ENCODE peak calls at places on chromosomes 2 and 18, in ten cellular contexts. A is cardiac fibroblast; F is heart right ventricle; R is hepatocyte; U is left lung; Y is adrenal gland; D is AG09309; J is effector memory CD4-positive, alpha-beta T cell; H is ovary; W is lower leg skin. Q is an unnamed sample.

GRCh38 chr2:214543386-214543955 is 132.6 kb downstream of the VWC2L start:
- DNase-seq in A (no peak), F (no peak), R (no peak), U (no peak), Y (no peak), D (no peak), J (no peak), H (no peak), W (no peak), Q (no peak)

GRCh38 chr2:102505290-102505689 is 32.3 kb downstream of the SLC9A4 start:
- DNase-seq in A (no peak), F (no peak), R (peak), U (no peak), Y (peak), D (no peak), J (no peak), H (no peak), W (peak), Q (peak)

GRCh38 chr2:113167115-113167932 is 6.4 kb upstream of the PSD4 start:
- DNase-seq in A (no peak), F (no peak), R (peak), U (peak), Y (peak), D (no peak), J (no peak), H (no peak), W (peak), Q (peak)

GRCh38 chr2:36246320-36246990 is 109.1 kb upstream of the CRIM1 start:
- DNase-seq in A (no peak), F (no peak), R (no peak), U (no peak), Y (no peak), D (no peak), J (no peak), H (no peak), W (no peak), Q (no peak)

GRCh38 chr2:122481717-122482116 is 726.3 kb downstream of the TSN start:
- DNase-seq in A (peak), F (no peak), R (no peak), U (no peak), Y (no peak), D (no peak), J (no peak), H (no peak), W (no peak), Q (no peak)

GRCh38 chr2:176479961-176480360 is 210.7 kb downstream of the MTX2 start:
- DNase-seq in A (no peak), F (no peak), R (no peak), U (no peak), Y (no peak), D (no peak), J (no peak), H (no peak), W (no peak), Q (no peak)

GRCh38 chr18:79943608-79944125 is 7.8 kb downstream of the SLC66A2 start:
- DNase-seq in A (no peak), F (no peak), R (no peak), U (no peak), Y (peak), D (no peak), J (no peak), H (no peak), W (peak), Q (no peak)

GRCh38 chr2:127660291-127660578 is 14.3 kb downstream of the GPR17 start:
- DNase-seq in A (no peak), F (no peak), R (no peak), U (no peak), Y (no peak), D (no peak), J (no peak), H (no peak), W (no peak), Q (no peak)

GRCh38 chr2:43224571-43225092 is 1.8 kb downstream of the ZFP36L2 start:
- DNase-seq in A (peak), F (no peak), R (peak), U (no peak), Y (no peak), D (no peak), J (peak), H (peak), W (peak), Q (no peak)

GRCh38 chr2:222000326-222000725 is 298.5 kb downstream of the PAX3 start:
- DNase-seq in A (peak), F (no peak), R (no peak), U (no peak), Y (no peak), D (no peak), J (no peak), H (no peak), W (no peak), Q (no peak)

GRCh38 chr2:26978061-26978596 is 7.7 kb downstream of the MAPRE3 start:
- DNase-seq in A (no peak), F (no peak), R (peak), U (peak), Y (peak), D (no peak), J (no peak), H (no peak), W (peak), Q (peak)

GRCh38 chr18:49189772-49190171 is 239.0 kb upstream of the SMAD7 start:
- DNase-seq in A (peak), F (no peak), R (no peak), U (no peak), Y (no peak), D (no peak), J (no peak), H (no peak), W (no peak), Q (no peak)

GRCh38 chr18:26436176-26437031 is 111.9 kb downstream of the KCTD1 start:
- DNase-seq in A (peak), F (no peak), R (peak), U (no peak), Y (no peak), D (peak), J (no peak), H (no peak), W (no peak), Q (no peak)

GRCh38 chr2:3650140-3650944 is 7.7 kb upstream of the ALLC start:
- DNase-seq in A (no peak), F (no peak), R (no peak), U (no peak), Y (no peak), D (no peak), J (no peak), H (no peak), W (no peak), Q (no peak)

GRCh38 chr2:174610243-174610995 is 12.8 kb upstream of the WIPF1 start:
- DNase-seq in A (no peak), F (no peak), R (no peak), U (no peak), Y (no peak), D (no peak), J (no peak), H (no peak), W (no peak), Q (no peak)

GRCh38 chr18:34342960-34343359 is 118.2 kb upstream of the NOL4 start:
- DNase-seq in A (no peak), F (no peak), R (no peak), U (no peak), Y (no peak), D (no peak), J (no peak), H (no peak), W (no peak), Q (no peak)

GRCh38 chr18:4252840-4253239 is 202.3 kb downstream of the DLGAP1 start:
- DNase-seq in A (no peak), F (no peak), R (no peak), U (no peak), Y (no peak), D (no peak), J (no peak), H (no peak), W (no peak), Q (no peak)

GRCh38 chr18:4251873-4252272 is 203.2 kb downstream of the DLGAP1 start:
- DNase-seq in A (no peak), F (no peak), R (no peak), U (no peak), Y (no peak), D (no peak), J (no peak), H (no peak), W (no peak), Q (no peak)

GRCh38 chr18:4254840-4255239 is 200.3 kb downstream of the DLGAP1 start:
- DNase-seq in A (no peak), F (no peak), R (no peak), U (no peak), Y (no peak), D (no peak), J (no peak), H (no peak), W (no peak), Q (no peak)

GRCh38 chr18:4260107-4260506 is 195.0 kb downstream of the DLGAP1 start:
- DNase-seq in A (no peak), F (no peak), R (no peak), U (no peak), Y (no peak), D (no peak), J (no peak), H (no peak), W (no peak), Q (no peak)

GRCh38 chr18:4256786-4257417 is 198.2 kb downstream of the DLGAP1 start:
- DNase-seq in A (no peak), F (no peak), R (no peak), U (no peak), Y (no peak), D (no peak), J (no peak), H (no peak), W (no peak), Q (no peak)
- H3K4me3 ChIP-seq in A (no peak), F (no peak), R (no peak), U (no peak), Y (no peak), D (no peak), J (no peak), H (no peak), W (no peak), Q (no peak)

DNA sequence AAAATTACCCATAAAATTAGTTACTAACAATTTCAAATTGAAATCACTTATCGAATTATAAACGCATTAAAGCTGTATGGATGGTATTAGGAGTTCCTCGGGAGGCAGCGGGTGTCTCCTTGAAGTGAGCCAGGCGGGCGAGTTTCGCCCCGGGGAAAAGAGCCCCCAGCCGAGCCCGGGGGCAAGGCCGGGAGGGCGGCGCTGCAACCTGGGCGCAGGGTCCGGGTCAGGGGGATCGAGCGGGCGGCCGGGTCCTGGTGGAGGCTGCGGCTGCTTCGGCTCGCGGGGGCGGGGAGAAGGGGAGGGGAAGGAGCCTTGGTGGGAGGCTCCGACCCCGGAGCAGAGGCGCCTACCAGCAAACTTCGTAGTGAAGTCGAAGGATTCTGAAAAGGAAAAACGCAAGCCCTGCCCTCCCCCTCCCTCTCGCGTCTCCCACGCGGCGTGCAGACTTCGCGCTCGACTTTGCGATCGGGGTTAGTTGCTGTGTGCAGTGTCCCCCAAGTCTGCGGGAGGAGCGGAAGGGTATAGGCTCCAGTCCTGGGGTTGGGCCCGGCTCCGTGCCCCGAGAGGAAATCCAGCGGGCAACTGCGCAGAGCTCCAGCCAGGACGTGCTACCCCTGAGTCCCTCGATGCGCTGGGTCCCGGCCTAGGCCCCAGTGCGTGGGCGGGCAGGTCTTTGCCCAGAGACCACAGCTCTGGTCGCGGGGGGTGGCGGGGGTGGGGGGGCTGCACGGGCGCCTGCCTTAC is 140.9 kb downstream of the MEIS1 start:
- DNase-seq in A (peak), F (no peak), R (peak), U (peak), Y (peak), D (no peak), J (no peak), H (peak), W (peak), Q (no peak)
- H3K4me3 ChIP-seq in A (peak), F (peak), R (peak), U (peak), Y (no peak), D (peak), J (no peak), H (peak), W (peak), Q (peak)

DNA sequence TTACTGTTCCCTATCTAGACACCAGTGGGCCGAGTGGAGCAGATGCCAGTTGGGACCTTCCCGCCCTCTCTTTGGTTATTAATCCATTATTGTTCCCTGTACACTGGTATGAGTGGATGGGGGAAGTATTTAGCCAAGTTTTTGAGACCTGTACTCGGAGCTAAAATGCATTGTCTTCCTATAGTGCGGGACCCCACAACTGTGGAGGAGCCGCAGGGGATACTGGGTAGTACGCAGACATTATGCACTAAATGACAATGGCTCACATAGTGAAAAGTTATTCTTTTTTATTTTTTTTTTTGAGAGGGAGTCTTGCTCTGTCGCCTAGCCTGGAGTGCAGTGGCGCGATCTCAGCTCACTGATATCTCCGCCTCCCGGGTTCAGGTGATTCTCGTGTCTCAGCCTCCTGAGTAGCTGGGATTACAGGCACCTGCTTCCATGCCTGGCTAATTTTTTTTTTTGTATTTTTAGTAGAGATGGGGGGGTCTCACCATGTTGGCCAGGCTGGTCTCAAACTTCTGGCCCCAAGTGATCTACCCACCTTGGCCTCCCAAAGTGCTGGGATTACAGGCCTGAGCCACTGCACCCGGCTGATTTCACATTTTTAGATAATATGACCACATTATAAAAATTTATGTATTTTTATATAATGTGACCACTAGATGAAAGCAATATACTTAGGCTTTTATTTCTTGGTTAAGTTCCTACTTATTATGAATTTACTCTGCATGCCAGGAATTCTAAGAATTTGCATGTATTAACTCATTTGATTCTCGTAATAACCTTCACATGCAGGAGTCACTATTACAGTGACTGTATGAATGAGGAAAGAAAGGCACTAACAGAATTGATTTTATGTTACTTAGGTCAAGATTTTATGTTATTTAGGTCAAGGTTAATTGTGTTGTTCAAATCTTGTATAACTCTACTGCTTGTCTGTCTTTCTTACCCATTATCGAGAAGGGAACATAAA is 25.9 kb upstream of the CASP8 start:
- DNase-seq in A (no peak), F (no peak), R (no peak), U (no peak), Y (no peak), D (no peak), J (no peak), H (no peak), W (no peak), Q (no peak)
- H3K4me3 ChIP-seq in A (no peak), F (peak), R (no peak), U (peak), Y (no peak), D (no peak), J (peak), H (no peak), W (no peak), Q (peak)

GRCh38 chr2:128737546-128737826 is 418.8 kb upstream of the HS6ST1 start:
- DNase-seq in A (no peak), F (no peak), R (no peak), U (no peak), Y (no peak), D (no peak), J (no peak), H (no peak), W (no peak), Q (no peak)

GRCh38 chr2:128738446-128739110 is 419.9 kb upstream of the HS6ST1 start:
- DNase-seq in A (no peak), F (no peak), R (no peak), U (no peak), Y (peak), D (no peak), J (no peak), H (no peak), W (peak), Q (no peak)

GRCh38 chr2:128736046-128736688 is 417.5 kb upstream of the HS6ST1 start:
- DNase-seq in A (peak), F (no peak), R (no peak), U (no peak), Y (peak), D (no peak), J (no peak), H (no peak), W (peak), Q (no peak)

GRCh38 chr2:128735296-128735960 is 416.8 kb upstream of the HS6ST1 start:
- DNase-seq in A (no peak), F (no peak), R (no peak), U (no peak), Y (peak), D (no peak), J (no peak), H (no peak), W (peak), Q (no peak)

DNA sequence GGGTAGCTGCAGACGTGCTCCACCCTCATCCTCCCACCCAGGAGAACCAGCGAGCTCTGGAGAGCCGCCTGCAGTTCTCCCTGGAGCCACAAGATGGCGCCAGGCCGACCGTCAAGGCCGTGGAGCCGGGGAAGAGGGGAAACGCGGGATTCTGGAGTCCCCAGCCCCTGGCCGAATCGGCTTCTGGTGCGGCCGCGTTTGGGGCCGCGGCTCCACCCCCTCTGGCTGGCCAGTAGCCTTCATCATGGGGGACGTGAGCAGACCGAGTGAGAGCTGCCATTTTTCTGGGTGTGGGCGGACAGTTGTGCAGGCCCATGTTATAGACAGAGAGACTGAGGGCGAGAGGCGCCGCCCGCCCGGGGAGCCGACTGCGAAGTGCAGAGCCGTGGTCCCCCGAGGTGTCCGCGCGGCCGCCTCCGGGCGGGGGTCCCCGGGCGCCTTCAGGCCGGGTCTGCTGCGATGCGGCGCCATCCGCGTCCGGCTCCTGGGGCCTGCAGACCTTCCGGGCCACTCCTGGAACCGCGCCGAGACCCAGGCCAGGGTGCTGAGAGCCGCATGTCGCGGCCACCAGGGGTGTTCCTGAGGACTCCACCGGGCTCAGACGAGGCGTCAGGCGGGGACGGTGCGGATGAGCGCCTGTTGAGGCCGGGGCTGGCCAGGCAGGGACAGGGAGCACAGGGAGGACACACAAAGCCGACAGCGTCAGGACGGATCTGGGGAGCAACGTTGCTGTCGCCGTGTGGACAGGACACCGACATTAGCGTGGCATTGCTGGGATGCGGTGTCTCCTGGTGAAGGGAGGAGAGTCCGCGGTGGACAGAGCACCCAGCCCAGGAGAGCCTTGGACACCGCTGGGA is 418.2 kb upstream of the HS6ST1 start:
- DNase-seq in A (peak), F (peak), R (peak), U (peak), Y (peak), D (no peak), J (no peak), H (peak), W (peak), Q (peak)
- H3K4me3 ChIP-seq in A (no peak), F (peak), R (no peak), U (peak), Y (no peak), D (peak), J (no peak), H (no peak), W (no peak), Q (peak)

Q was measured in stomach.